ENCODE peak calls at places on chromosome 20, in four cellular contexts. I is brain microvascular endothelial cell, Y is RWPE1, W is iPS DF 6.9. A is an unnamed sample.

GRCh38 chr20:12327205-12327604 is 409.5 kb downstream of the BTBD3 start:
- DNase-seq in W (no peak), Y (no peak), I (no peak), A (no peak)

GRCh38 chr20:49345538-49345937 is 67.7 kb upstream of the ZNFX1 start:
- DNase-seq in I (peak; percentile 29), W (no peak), Y (peak; percentile 95), A (peak; percentile 17)

GRCh38 chr20:45066372-45066771 is 34.6 kb downstream of the KCNS1 start:
- DNase-seq in W (no peak), I (no peak), Y (no peak), A (no peak)

GRCh38 chr20:33896509-33896908 is 85.4 kb downstream of the CHMP4B start:
- DNase-seq in Y (no peak), W (no peak), I (peak; percentile 42), A (no peak)

GRCh38 chr20:14493408-14493807 is 156.0 kb upstream of the FLRT3 start:
- DNase-seq in Y (no peak), I (no peak), W (no peak), A (no peak)

GRCh38 chr20:9609892-9610502 is 95.6 kb downstream of the LAMP5 start:
- DNase-seq in Y (peak; percentile 37), W (peak; percentile 43), I (peak; percentile 70), A (no peak)

GRCh38 chr20:34112600-34113061 is 588 bp upstream of the EIF2S2 start:
- DNase-seq in I (peak; percentile 34), W (no peak), Y (peak; percentile 41), A (no peak)

GRCh38 chr20:10022615-10023014 is 12.2 kb upstream of the ANKEF1 start:
- DNase-seq in Y (no peak), W (no peak), I (no peak), A (no peak)

GRCh38 chr20:35264755-35265154 is 13.2 kb downstream of the MMP24OS start:
- DNase-seq in I (no peak), W (no peak), Y (no peak), A (no peak)

GRCh38 chr20:47358672-47359532 is 2.4 kb upstream of the ZMYND8 start:
- DNase-seq in W (no peak), Y (peak; percentile 72), I (peak; percentile 95), A (peak; percentile 65)

GRCh38 chr20:62651285-62652021 is 9.2 kb downstream of the SLCO4A1 start:
- DNase-seq in W (no peak), I (peak; percentile 55), Y (peak; percentile 36), A (no peak)

GRCh38 chr20:35215066-35215956 is 11.2 kb upstream of the MMP24 start:
- DNase-seq in W (no peak), I (no peak), Y (peak; percentile 88), A (no peak)

GRCh38 chr20:34951252-34951651 is 4.4 kb downstream of the GSS start:
- DNase-seq in W (no peak), Y (peak; percentile 74), I (no peak), A (no peak)

GRCh38 chr20:47711046-47711752 is 74.1 kb downstream of the SULF2 start:
- DNase-seq in W (no peak), Y (no peak), I (no peak), A (no peak)

GRCh38 chr20:34512266-34512954 is 3.8 kb upstream of the DYNLRB1 start:
- DNase-seq in W (no peak), I (no peak), Y (no peak), A (no peak)

GRCh38 chr20:1462001-1462400 is 4.6 kb downstream of the NSFL1C start:
- DNase-seq in I (no peak), Y (no peak), W (no peak), A (no peak)

GRCh38 chr20:17844549-17845298 is 123.9 kb downstream of the SNX5 start:
- DNase-seq in I (no peak), W (no peak), Y (no peak), A (no peak)

GRCh38 chr20:16539280-16539679 is 34.0 kb downstream of the KIF16B start:
- DNase-seq in W (no peak), I (peak; percentile 26), Y (no peak), A (no peak)

GRCh38 chr20:24106155-24106800 is 117.7 kb upstream of the GGTLC1 start:
- DNase-seq in Y (no peak), I (no peak), W (no peak), A (no peak)

GRCh38 chr20:16124911-16125776 is 448.1 kb downstream of the KIF16B start:
- DNase-seq in W (no peak), Y (no peak), I (no peak), A (no peak)

GRCh38 chr20:6012166-6012565 is 41.7 kb downstream of the LRRN4 start:
- DNase-seq in I (no peak), Y (no peak), W (no peak), A (no peak)

GRCh38 chr20:48916699-48917098 is 4.8 kb upstream of the ARFGEF2 start:
- DNase-seq in I (no peak), W (no peak), Y (no peak), A (no peak)

GRCh38 chr20:41175201-41175651 is 37.9 kb downstream of the PLCG1 start:
- DNase-seq in Y (no peak), I (no peak), W (no peak), A (no peak)

GRCh38 chr20:47315339-47315662 is 41.2 kb downstream of the ZMYND8 start:
- DNase-seq in I (no peak), W (no peak), Y (no peak), A (no peak)

GRCh38 chr20:58523916-58524315 is 8.7 kb upstream of the APCDD1L start:
- DNase-seq in W (no peak), Y (no peak), I (no peak), A (no peak)

GRCh38 chr20:59526242-59527225 is 77.8 kb upstream of the PHACTR3 start:
- DNase-seq in W (no peak), I (no peak), Y (no peak), A (no peak)

GRCh38 chr20:537983-538382 is 5.6 kb downstream of the CSNK2A1 start:
- DNase-seq in Y (no peak), W (no peak), I (no peak), A (no peak)

GRCh38 chr20:14951105-14951504 is 613.7 kb upstream of the FLRT3 start:
- DNase-seq in W (no peak), Y (no peak), I (no peak), A (no peak)

GRCh38 chr20:44403194-44404112 is 48.0 kb downstream of the HNF4A start:
- DNase-seq in W (no peak), Y (no peak), I (no peak), A (no peak)

GRCh38 chr20:57514273-57514751 is 10.6 kb downstream of the CTCFL start:
- DNase-seq in Y (peak; percentile 88), W (peak; percentile 45), I (peak; percentile 62), A (peak; percentile 38)

GRCh38 chr20:1185781-1186334 is 1.1 kb upstream of the TMEM74B start:
- DNase-seq in W (no peak), I (no peak), Y (peak; percentile 56), A (no peak)

GRCh38 chr20:47561175-47561574 is 59.5 kb downstream of the NCOA3 start:
- DNase-seq in I (no peak), W (no peak), Y (no peak), A (no peak)

GRCh38 chr20:57560554-57561355 is at the start of gene PCK1:
- DNase-seq in Y (peak; percentile 69), W (no peak), I (peak; percentile 14), A (no peak)

GRCh38 chr20:21393142-21393541 is 4.2 kb downstream of the NKX2-4 start:
- DNase-seq in W (no peak), I (no peak), Y (no peak), A (no peak)
- H3K27ac ChIP-seq in W (no peak overlapping the region), I (no peak overlapping the region), Y (no peak overlapping the region), A (no peak overlapping the region)

DNA sequence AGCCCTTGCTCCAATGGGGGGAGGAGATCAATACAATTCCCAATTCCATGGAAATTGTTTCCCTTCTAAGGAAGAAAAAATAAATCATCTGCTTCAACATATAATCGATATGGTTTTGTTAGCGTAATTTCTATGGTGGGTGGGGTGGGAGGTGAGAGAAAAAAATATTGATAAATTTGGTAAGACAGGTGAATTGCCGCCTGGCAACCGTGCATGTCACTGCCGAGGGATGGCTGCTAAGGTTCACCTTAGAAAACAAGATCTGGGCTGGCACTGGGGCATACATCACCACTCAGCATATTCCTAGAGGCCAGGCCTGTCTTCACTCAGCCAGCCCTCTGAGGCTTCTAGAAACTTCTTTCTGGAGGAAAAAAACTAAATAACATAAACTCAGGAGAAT is 104.1 kb downstream of the ZNF217 start:
- DNase-seq in Y (no peak), I (no peak), W (no peak), A (no peak)
- H3K27ac ChIP-seq in Y (no peak overlapping the region), I (no peak overlapping the region), W (no peak overlapping the region), A (no peak overlapping the region)

GRCh38 chr20:63808964-63809674 is 21.9 kb downstream of the ZBTB46 start:
- DNase-seq in Y (no peak), I (no peak), W (no peak), A (no peak)

GRCh38 chr20:63807654-63808053 is 23.4 kb downstream of the ZBTB46 start:
- DNase-seq in W (no peak), I (no peak), Y (no peak), A (no peak)

GRCh38 chr20:63809856-63810255 is 21.2 kb downstream of the ZBTB46 start:
- DNase-seq in I (no peak), Y (no peak), W (no peak), A (no peak)

GRCh38 chr20:63810730-63811490 is 20.2 kb downstream of the ZBTB46 start:
- DNase-seq in W (no peak), Y (no peak), I (no peak), A (no peak)

GRCh38 chr20:63808145-63808724 is 22.8 kb downstream of the ZBTB46 start:
- DNase-seq in I (no peak), Y (no peak), W (no peak), A (no peak)
- H3K27ac ChIP-seq in I (no peak overlapping the region), Y (no peak overlapping the region), W (no peak overlapping the region), A (no peak overlapping the region)

DNA sequence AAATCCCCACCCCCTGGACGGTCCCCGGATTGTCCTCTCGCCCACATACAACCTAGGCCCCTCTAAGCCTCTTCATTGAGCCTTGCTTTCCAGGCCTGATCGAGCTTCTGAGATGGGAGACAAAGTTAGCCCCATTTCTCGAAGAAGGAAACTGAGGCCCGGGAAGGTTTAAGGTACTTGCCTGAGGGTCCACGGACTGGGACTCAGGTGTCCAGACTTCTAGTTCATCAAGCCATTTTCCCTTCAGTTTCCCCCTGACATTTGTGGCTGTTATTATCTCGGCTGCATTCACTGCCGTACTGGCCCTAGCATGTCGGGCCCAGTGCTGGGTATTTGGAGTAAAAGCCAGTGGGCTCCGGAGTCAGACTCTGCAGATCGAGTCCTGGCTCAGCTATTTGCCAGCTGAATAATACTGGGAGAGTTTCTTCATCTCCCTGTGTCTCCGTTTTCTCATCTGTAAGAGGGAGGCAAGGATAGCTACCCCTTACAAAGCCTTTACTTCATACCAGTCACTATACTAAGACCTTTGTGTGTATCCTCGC is 633 bp downstream of the RPRD1B start:
- DNase-seq in W (no peak), I (no peak), Y (peak; percentile 39), A (peak; percentile 42)
- H3K27ac ChIP-seq in W (no peak overlapping the region), I (peak overlapping the region; percentile 74), Y (peak overlapping the region; percentile 86), A (peak overlapping the region; percentile 91)

GRCh38 chr20:32829291-32830005 is 9.7 kb downstream of the MAPRE1 start:
- DNase-seq in Y (no peak), W (no peak), I (no peak), A (no peak)
- H3K27ac ChIP-seq in Y (no peak overlapping the region), W (no peak overlapping the region), I (no peak overlapping the region), A (no peak overlapping the region)

A was measured in caudate nucleus.